ENCODE peak calls at places on chromosomes 16 and 17, in eight cellular contexts. One of them, this sample, is unnamed.

GRCh38 chr17:77501101-77501566 is 360.4 kb downstream of the SEC14L1 start:
- DNase-seq in T-helper 9 cell: no peak
- DNase-seq in T-helper 2 cell: no peak
- DNase-seq in stimulated activated CD4-positive, alpha-beta T cell treated with anti-CD3 and anti-CD28 coated beads, Interleukin-15, amount 100 ng/mL, for 48 hours: peak
- DNase-seq in NCI-H774: no peak
- DNase-seq in pancreas: no peak
- DNase-seq in HFFc6: no peak
- DNase-seq in NCI-H1092 treated with DMSO at 0.1 percent for 48 hours: no peak
- DNase-seq in this sample: no peak

GRCh38 chr17:6948562-6948961 is 47.3 kb upstream of the ALOX12 start:
- DNase-seq in NCI-H774: no peak
- DNase-seq in T-helper 2 cell: no peak
- DNase-seq in NCI-H1092 treated with DMSO at 0.1 percent for 48 hours: no peak
- DNase-seq in HFFc6: no peak
- DNase-seq in T-helper 9 cell: no peak
- DNase-seq in pancreas: no peak
- DNase-seq in stimulated activated CD4-positive, alpha-beta T cell treated with anti-CD3 and anti-CD28 coated beads, Interleukin-15, amount 100 ng/mL, for 48 hours: no peak
- DNase-seq in this sample: no peak

GRCh38 chr17:17725853-17726720 is 44.8 kb downstream of the RAI1 start:
- DNase-seq in T-helper 2 cell: no peak
- DNase-seq in stimulated activated CD4-positive, alpha-beta T cell treated with anti-CD3 and anti-CD28 coated beads, Interleukin-15, amount 100 ng/mL, for 48 hours: no peak
- DNase-seq in pancreas: no peak
- DNase-seq in NCI-H774: no peak
- DNase-seq in NCI-H1092 treated with DMSO at 0.1 percent for 48 hours: no peak
- DNase-seq in HFFc6: no peak
- DNase-seq in T-helper 9 cell: no peak
- DNase-seq in this sample: no peak

GRCh38 chr16:64621616-64622015 is 500.2 kb downstream of the CDH11 start:
- DNase-seq in NCI-H774: no peak
- DNase-seq in NCI-H1092 treated with DMSO at 0.1 percent for 48 hours: no peak
- DNase-seq in pancreas: no peak
- DNase-seq in T-helper 9 cell: no peak
- DNase-seq in T-helper 2 cell: no peak
- DNase-seq in stimulated activated CD4-positive, alpha-beta T cell treated with anti-CD3 and anti-CD28 coated beads, Interleukin-15, amount 100 ng/mL, for 48 hours: no peak
- DNase-seq in HFFc6: no peak
- DNase-seq in this sample: no peak

GRCh38 chr17:4208228-4208627 is 55.6 kb downstream of the ANKFY1 start:
- DNase-seq in pancreas: no peak
- DNase-seq in stimulated activated CD4-positive, alpha-beta T cell treated with anti-CD3 and anti-CD28 coated beads, Interleukin-15, amount 100 ng/mL, for 48 hours: no peak
- DNase-seq in NCI-H1092 treated with DMSO at 0.1 percent for 48 hours: no peak
- DNase-seq in HFFc6: peak
- DNase-seq in T-helper 9 cell: no peak
- DNase-seq in NCI-H774: no peak
- DNase-seq in T-helper 2 cell: no peak
- DNase-seq in this sample: no peak

GRCh38 chr17:50072925-50073324 is 17.0 kb downstream of the ITGA3 start:
- DNase-seq in NCI-H1092 treated with DMSO at 0.1 percent for 48 hours: no peak
- DNase-seq in T-helper 9 cell: no peak
- DNase-seq in T-helper 2 cell: no peak
- DNase-seq in pancreas: no peak
- DNase-seq in NCI-H774: no peak
- DNase-seq in stimulated activated CD4-positive, alpha-beta T cell treated with anti-CD3 and anti-CD28 coated beads, Interleukin-15, amount 100 ng/mL, for 48 hours: no peak
- DNase-seq in HFFc6: no peak
- DNase-seq in this sample: no peak

GRCh38 chr17:64148699-64149098 is 18.8 kb upstream of the ERN1 start:
- DNase-seq in T-helper 9 cell: no peak
- DNase-seq in stimulated activated CD4-positive, alpha-beta T cell treated with anti-CD3 and anti-CD28 coated beads, Interleukin-15, amount 100 ng/mL, for 48 hours: no peak
- DNase-seq in NCI-H1092 treated with DMSO at 0.1 percent for 48 hours: no peak
- DNase-seq in pancreas: no peak
- DNase-seq in HFFc6: peak
- DNase-seq in T-helper 2 cell: no peak
- DNase-seq in NCI-H774: no peak
- DNase-seq in this sample: no peak

GRCh38 chr16:67966549-67967182 is 1.8 kb downstream of the SLC12A4 start:
- DNase-seq in NCI-H1092 treated with DMSO at 0.1 percent for 48 hours: no peak
- DNase-seq in T-helper 2 cell: no peak
- DNase-seq in T-helper 9 cell: no peak
- DNase-seq in NCI-H774: no peak
- DNase-seq in stimulated activated CD4-positive, alpha-beta T cell treated with anti-CD3 and anti-CD28 coated beads, Interleukin-15, amount 100 ng/mL, for 48 hours: no peak
- DNase-seq in HFFc6: peak
- DNase-seq in pancreas: no peak
- DNase-seq in this sample: no peak

GRCh38 chr17:40020146-40020545 is 4.9 kb downstream of the CSF3 start:
- DNase-seq in NCI-H1092 treated with DMSO at 0.1 percent for 48 hours: no peak
- DNase-seq in HFFc6: no peak
- DNase-seq in T-helper 9 cell: no peak
- DNase-seq in NCI-H774: no peak
- DNase-seq in T-helper 2 cell: no peak
- DNase-seq in pancreas: no peak
- DNase-seq in stimulated activated CD4-positive, alpha-beta T cell treated with anti-CD3 and anti-CD28 coated beads, Interleukin-15, amount 100 ng/mL, for 48 hours: no peak
- DNase-seq in this sample: no peak

GRCh38 chr16:88393034-88393433 is 10.3 kb downstream of the ZNF469 start:
- DNase-seq in T-helper 9 cell: no peak
- DNase-seq in NCI-H774: no peak
- DNase-seq in pancreas: no peak
- DNase-seq in T-helper 2 cell: no peak
- DNase-seq in HFFc6: no peak
- DNase-seq in stimulated activated CD4-positive, alpha-beta T cell treated with anti-CD3 and anti-CD28 coated beads, Interleukin-15, amount 100 ng/mL, for 48 hours: no peak
- DNase-seq in NCI-H1092 treated with DMSO at 0.1 percent for 48 hours: no peak
- DNase-seq in this sample: no peak

GRCh38 chr17:33385133-33385532 is 92.0 kb upstream of the ASIC2 start:
- DNase-seq in stimulated activated CD4-positive, alpha-beta T cell treated with anti-CD3 and anti-CD28 coated beads, Interleukin-15, amount 100 ng/mL, for 48 hours: no peak
- DNase-seq in T-helper 2 cell: no peak
- DNase-seq in T-helper 9 cell: no peak
- DNase-seq in NCI-H1092 treated with DMSO at 0.1 percent for 48 hours: no peak
- DNase-seq in pancreas: no peak
- DNase-seq in HFFc6: no peak
- DNase-seq in NCI-H774: no peak
- DNase-seq in this sample: no peak

GRCh38 chr16:78503501-78504110 is 404.2 kb downstream of the WWOX start:
- DNase-seq in T-helper 2 cell: peak
- DNase-seq in pancreas: peak
- DNase-seq in NCI-H1092 treated with DMSO at 0.1 percent for 48 hours: peak
- DNase-seq in T-helper 9 cell: peak
- DNase-seq in stimulated activated CD4-positive, alpha-beta T cell treated with anti-CD3 and anti-CD28 coated beads, Interleukin-15, amount 100 ng/mL, for 48 hours: peak
- DNase-seq in NCI-H774: no peak
- DNase-seq in HFFc6: no peak
- DNase-seq in this sample: no peak

GRCh38 chr17:57290955-57291354 is 34.6 kb downstream of the MSI2 start:
- DNase-seq in NCI-H1092 treated with DMSO at 0.1 percent for 48 hours: no peak
- DNase-seq in NCI-H774: no peak
- DNase-seq in T-helper 2 cell: no peak
- DNase-seq in pancreas: no peak
- DNase-seq in HFFc6: no peak
- DNase-seq in T-helper 9 cell: no peak
- DNase-seq in stimulated activated CD4-positive, alpha-beta T cell treated with anti-CD3 and anti-CD28 coated beads, Interleukin-15, amount 100 ng/mL, for 48 hours: no peak
- DNase-seq in this sample: no peak

GRCh38 chr16:74455213-74455612 is 33.9 kb upstream of the CLEC18B start:
- DNase-seq in NCI-H774: no peak
- DNase-seq in NCI-H1092 treated with DMSO at 0.1 percent for 48 hours: no peak
- DNase-seq in T-helper 2 cell: no peak
- DNase-seq in stimulated activated CD4-positive, alpha-beta T cell treated with anti-CD3 and anti-CD28 coated beads, Interleukin-15, amount 100 ng/mL, for 48 hours: no peak
- DNase-seq in HFFc6: no peak
- DNase-seq in T-helper 9 cell: no peak
- DNase-seq in pancreas: no peak
- DNase-seq in this sample: no peak

GRCh38 chr17:32536736-32537646 is 50.2 kb downstream of the CDK5R1 start:
- DNase-seq in HFFc6: peak
- DNase-seq in T-helper 2 cell: no peak
- DNase-seq in stimulated activated CD4-positive, alpha-beta T cell treated with anti-CD3 and anti-CD28 coated beads, Interleukin-15, amount 100 ng/mL, for 48 hours: no peak
- DNase-seq in T-helper 9 cell: no peak
- DNase-seq in NCI-H774: no peak
- DNase-seq in pancreas: no peak
- DNase-seq in NCI-H1092 treated with DMSO at 0.1 percent for 48 hours: no peak
- DNase-seq in this sample: no peak

GRCh38 chr16:19499481-19499880 is 22.4 kb downstream of the GDE1 start:
- DNase-seq in NCI-H1092 treated with DMSO at 0.1 percent for 48 hours: no peak
- DNase-seq in T-helper 9 cell: no peak
- DNase-seq in NCI-H774: no peak
- DNase-seq in HFFc6: no peak
- DNase-seq in T-helper 2 cell: no peak
- DNase-seq in stimulated activated CD4-positive, alpha-beta T cell treated with anti-CD3 and anti-CD28 coated beads, Interleukin-15, amount 100 ng/mL, for 48 hours: no peak
- DNase-seq in pancreas: no peak
- DNase-seq in this sample: no peak

GRCh38 chr16:57984443-57985203 is 13.7 kb upstream of the CNGB1 start:
- DNase-seq in pancreas: peak
- DNase-seq in T-helper 9 cell: peak
- DNase-seq in T-helper 2 cell: peak
- DNase-seq in NCI-H1092 treated with DMSO at 0.1 percent for 48 hours: no peak
- DNase-seq in NCI-H774: no peak
- DNase-seq in HFFc6: no peak
- DNase-seq in stimulated activated CD4-positive, alpha-beta T cell treated with anti-CD3 and anti-CD28 coated beads, Interleukin-15, amount 100 ng/mL, for 48 hours: peak
- DNase-seq in this sample: peak

GRCh38 chr17:80892019-80892855 is 99.4 kb upstream of the CHMP6 start:
- DNase-seq in HFFc6: peak
- DNase-seq in pancreas: no peak
- DNase-seq in T-helper 2 cell: peak
- DNase-seq in stimulated activated CD4-positive, alpha-beta T cell treated with anti-CD3 and anti-CD28 coated beads, Interleukin-15, amount 100 ng/mL, for 48 hours: peak
- DNase-seq in NCI-H774: no peak
- DNase-seq in NCI-H1092 treated with DMSO at 0.1 percent for 48 hours: no peak
- DNase-seq in T-helper 9 cell: peak
- DNase-seq in this sample: no peak

GRCh38 chr16:89569506-89570341 is 5.8 kb upstream of the CPNE7 start:
- DNase-seq in T-helper 2 cell: no peak
- DNase-seq in T-helper 9 cell: no peak
- DNase-seq in HFFc6: no peak
- DNase-seq in pancreas: no peak
- DNase-seq in stimulated activated CD4-positive, alpha-beta T cell treated with anti-CD3 and anti-CD28 coated beads, Interleukin-15, amount 100 ng/mL, for 48 hours: no peak
- DNase-seq in NCI-H1092 treated with DMSO at 0.1 percent for 48 hours: no peak
- DNase-seq in NCI-H774: no peak
- DNase-seq in this sample: no peak

This sample was measured in NCI-H2029.